ENCODE peak calls at places on chromosomes 3 and 15, in four cellular contexts. R, C, O and K are unnamed samples. For H3K27me3, the result is how much of the 10 kb centered on the place peaks cover.

GRCh38 chr3:69999191-70000027 is at the start of gene SAMMSON:
- DNase-seq in C (no peak), R (no peak), O (peak), K (no peak)

GRCh38 chr15:38263996-38264395 is 11.4 kb downstream of the SPRED1 start:
- DNase-seq in C (no peak), O (no peak), R (no peak), K (no peak)

GRCh38 chr3:173945081-173945652 is 547.6 kb downstream of the NLGN1 start:
- DNase-seq in R (no peak), O (no peak), C (no peak), K (no peak)

GRCh38 chr3:11431319-11431718 is 159.1 kb downstream of the ATG7 start:
- DNase-seq in R (no peak), C (no peak), O (no peak), K (no peak)

GRCh38 chr3:72629191-72629611 is 219.0 kb downstream of the SHQ1 start:
- DNase-seq in O (no peak), R (no peak), C (no peak), K (no peak)

GRCh38 chr15:66570842-66571241 is 5.0 kb upstream of the LCTL start:
- DNase-seq in R (no peak), O (no peak), C (no peak), K (no peak)

GRCh38 chr15:35495075-35495474 is 50.9 kb downstream of the DPH6 start:
- DNase-seq in R (no peak), O (no peak), C (no peak), K (no peak)

GRCh38 chr3:115800489-115801080 is 177.3 kb downstream of the GAP43 start:
- DNase-seq in O (no peak), C (no peak), R (no peak), K (no peak)

GRCh38 chr15:42239528-42240245 is 31.6 kb upstream of the VPS39 start:
- DNase-seq in O (no peak), C (no peak), R (no peak), K (no peak)

GRCh38 chr3:171620825-171621434 is 160.7 kb upstream of the TNIK start:
- DNase-seq in C (no peak), O (no peak), R (no peak), K (no peak)

GRCh38 chr15:88302373-88302772 is 45.8 kb upstream of the NTRK3 start:
- DNase-seq in R (no peak), C (no peak), O (no peak), K (no peak)

GRCh38 chr3:105093371-105093770 is 273.3 kb upstream of the ALCAM start:
- DNase-seq in C (no peak), O (no peak), R (no peak), K (no peak)

GRCh38 chr15:91694829-91695205 is 158.7 kb upstream of the SLCO3A1 start:
- DNase-seq in O (no peak), R (peak), C (no peak), K (no peak)

GRCh38 chr15:84033793-84034553 is 201.6 kb upstream of the GOLGA6L4 start:
- DNase-seq in C (no peak), R (no peak), O (no peak), K (no peak)

GRCh38 chr3:8575364-8576104 is 69.1 kb downstream of the SSUH2 start:
- DNase-seq in R (no peak), C (no peak), O (no peak), K (no peak)

GRCh38 chr3:99868438-99868723 is 50.7 kb downstream of the CMSS1 start:
- DNase-seq in O (no peak), C (no peak), R (no peak), K (no peak)

GRCh38 chr3:183583331-183584245 is 28.1 kb upstream of the KLHL6 start:
- DNase-seq in C (no peak), O (no peak), R (no peak), K (no peak)

GRCh38 chr3:33915796-33916589 is 117.6 kb downstream of the PDCD6IP start:
- DNase-seq in R (peak), O (no peak), C (no peak), K (no peak)

GRCh38 chr3:126516936-126517290 is 660 bp downstream of the UROC1 start:
- DNase-seq in R (no peak), O (no peak), C (no peak), K (no peak)

GRCh38 chr15:70597056-70597603 is 166.2 kb downstream of the UACA start:
- DNase-seq in C (no peak), O (peak), R (peak), K (no peak)

GRCh38 chr15:35374661-35375060 is 171.3 kb downstream of the DPH6 start:
- DNase-seq in R (no peak), C (no peak), O (no peak), K (no peak)

GRCh38 chr3:38823722-38824121 is 7.7 kb upstream of the SCN10A start:
- DNase-seq in C (no peak), O (no peak), R (no peak), K (no peak)

GRCh38 chr15:44427756-44428724 is 611 bp downstream of the CTDSPL2 start:
- DNase-seq in R (peak), O (no peak), C (no peak), K (peak)

GRCh38 chr3:36892457-36893136 is 52.3 kb downstream of the TRANK1 start:
- DNase-seq in R (no peak), C (no peak), O (peak), K (no peak)

GRCh38 chr3:168312991-168313390 is 217.3 kb upstream of the GOLIM4 start:
- DNase-seq in R (no peak), O (no peak), C (no peak), K (no peak)

GRCh38 chr15:66846811-66847210 is 144.8 kb downstream of the SMAD6 start:
- DNase-seq in C (no peak), R (no peak), O (no peak), K (no peak)

GRCh38 chr3:107525101-107525953 is 2.6 kb downstream of the BBX start:
- DNase-seq in R (no peak), O (peak), C (no peak), K (no peak)

GRCh38 chr3:107522510-107523360 is at the start of gene BBX:
- DNase-seq in O (peak), R (peak), C (peak), K (peak)

GRCh38 chr3:107524214-107525100 is 1.7 kb downstream of the BBX start:
- DNase-seq in C (no peak), O (no peak), R (peak), K (no peak)

GRCh38 chr3:107521466-107522059 is 1.2 kb upstream of the BBX start:
- DNase-seq in C (no peak), R (no peak), O (no peak), K (no peak)

GRCh38 chr3:107523361-107524213 is 825 bp downstream of the BBX start:
- DNase-seq in R (peak), C (no peak), O (peak), K (no peak)
- TF ChIP-seq SUZ12 in R (no peak), C (no peak), O (peak), K (no peak)

GRCh38 chr3:128430731-128431130 is 36.0 kb downstream of the DNAJB8 start:
- DNase-seq in O (no peak), R (no peak), C (no peak), K (no peak)

GRCh38 chr3:128429275-128429674 is 37.4 kb downstream of the DNAJB8 start:
- DNase-seq in C (no peak), R (no peak), O (no peak), K (no peak)

GRCh38 chr3:128431803-128432300 is 34.8 kb downstream of the DNAJB8 start:
- DNase-seq in R (no peak), O (peak), C (no peak), K (no peak)

GRCh38 chr3:128429751-128430150 is 36.9 kb downstream of the DNAJB8 start:
- DNase-seq in R (no peak), O (no peak), C (no peak), K (no peak)

DNA sequence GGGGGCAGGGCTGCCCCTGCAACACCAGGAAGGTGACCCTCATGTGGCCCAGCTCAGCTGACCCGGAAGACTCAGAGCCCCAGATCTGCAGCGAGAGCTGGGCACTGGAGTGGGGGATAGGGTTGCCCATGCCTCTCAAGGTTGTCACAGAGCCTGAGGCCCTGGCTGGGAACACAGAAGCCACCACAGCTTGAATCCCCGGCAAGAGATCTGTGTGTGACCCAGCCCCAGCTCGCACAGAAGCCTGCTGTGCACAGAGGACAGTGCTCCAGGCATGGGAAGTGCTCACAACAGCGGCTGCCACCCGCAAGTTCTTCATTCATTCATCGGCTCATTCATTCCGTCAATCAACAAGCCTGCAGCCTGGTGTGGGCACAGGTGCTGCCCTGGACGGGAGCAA is 36.4 kb downstream of the DNAJB8 start:
- DNase-seq in C (no peak), R (no peak), O (no peak), K (no peak)
- H3K27me3 ChIP-seq in C (under half), R (half or more), O (half or more), K (half or more)

GRCh38 chr15:99986297-99987118 is 253.3 kb upstream of the LYSMD4 start:
- DNase-seq in C (no peak), R (no peak), O (no peak), K (no peak)
- H3K9ac ChIP-seq in C (no peak), R (no peak), O (no peak), K (no peak)

GRCh38 chr3:185473290-185473815 is 25.5 kb downstream of the TMEM41A start:
- DNase-seq in R (no peak), C (no peak), O (no peak), K (no peak)
- TF ChIP-seq SUZ12 in R (no peak), C (no peak), O (no peak), K (no peak)

GRCh38 chr15:77836901-77837648 is 204.4 kb upstream of the LINGO1 start:
- DNase-seq in R (no peak), C (no peak), O (no peak), K (no peak)
- H3K27me3 ChIP-seq in R (under half), C (under half), O (under half), K (under half)

DNA sequence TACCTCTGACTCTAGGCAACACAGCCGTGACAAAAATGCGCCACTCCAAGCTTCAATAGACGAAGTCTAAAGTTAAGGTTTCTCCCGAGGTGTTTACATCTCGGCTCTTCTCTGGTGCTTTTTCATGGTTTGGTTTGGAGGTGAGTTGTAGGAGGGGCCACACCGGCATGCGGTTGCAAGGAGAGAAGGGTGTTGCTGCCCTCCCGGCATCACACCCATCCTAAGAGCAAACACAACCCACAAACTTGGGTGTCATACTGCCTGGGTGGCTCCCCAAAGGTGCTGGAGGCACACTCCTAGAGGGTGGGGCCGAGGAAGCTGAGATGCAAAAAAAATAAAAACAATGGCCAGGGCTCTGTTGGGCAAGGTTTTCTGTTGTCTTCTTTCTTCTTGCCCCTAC is 225.2 kb upstream of the ICE2 start:
- DNase-seq in O (no peak), C (no peak), R (no peak), K (no peak)
- H3K9ac ChIP-seq in O (no peak), C (no peak), R (no peak), K (no peak)

GRCh38 chr15:93067649-93068085 is 21.3 kb downstream of the RGMA start:
- DNase-seq in R (no peak), C (no peak), O (no peak), K (no peak)

GRCh38 chr15:93068581-93069199 is 20.3 kb downstream of the RGMA start:
- DNase-seq in O (no peak), R (no peak), C (no peak), K (no peak)

GRCh38 chr15:93065641-93066045 is 23.4 kb downstream of the RGMA start:
- DNase-seq in R (no peak), O (no peak), C (no peak), K (no peak)

GRCh38 chr15:93066103-93066725 is 22.8 kb downstream of the RGMA start:
- DNase-seq in R (no peak), C (no peak), O (no peak), K (no peak)

DNA sequence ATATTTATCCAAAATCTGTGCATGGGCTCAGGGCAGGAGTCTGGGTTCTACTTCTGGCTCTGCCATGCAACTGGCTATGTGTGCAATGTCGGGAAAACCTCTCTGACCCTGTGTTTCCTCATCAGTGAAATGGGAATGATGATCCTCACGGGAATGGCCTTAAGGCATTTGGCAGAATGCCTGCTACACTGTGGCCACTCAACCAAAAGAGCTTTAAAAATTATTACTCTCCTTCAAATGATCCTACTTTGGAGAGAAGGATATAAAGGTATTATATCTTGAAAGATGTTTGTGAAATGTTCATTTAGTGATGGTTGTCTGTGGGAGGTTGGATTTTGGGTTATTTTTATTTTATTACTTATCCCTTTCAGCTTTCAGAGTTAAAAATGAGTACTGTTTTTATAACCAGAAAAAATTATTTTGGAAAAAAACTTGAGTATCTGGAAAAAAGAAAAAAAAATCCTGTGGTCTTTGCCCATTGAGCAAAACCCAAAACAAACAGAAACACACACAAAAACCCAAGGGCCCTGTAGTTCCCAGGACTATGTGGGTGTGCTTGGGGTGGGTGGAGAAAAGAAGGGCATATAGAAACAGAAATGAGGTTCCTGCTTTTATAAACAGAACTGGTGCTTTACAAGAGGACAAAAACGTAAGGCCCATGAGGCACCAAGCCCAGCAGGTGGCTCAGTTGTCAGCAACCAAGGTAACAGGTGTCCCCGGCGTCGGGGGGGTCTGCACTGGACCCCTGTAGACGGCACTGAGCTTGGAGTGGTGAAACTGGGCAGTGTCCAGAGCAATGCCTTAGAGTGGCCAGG is 22.0 kb downstream of the RGMA start:
- DNase-seq in C (no peak), O (no peak), R (no peak), K (no peak)
- TF ChIP-seq SUZ12 in C (no peak), O (no peak), R (no peak), K (no peak)

DNA sequence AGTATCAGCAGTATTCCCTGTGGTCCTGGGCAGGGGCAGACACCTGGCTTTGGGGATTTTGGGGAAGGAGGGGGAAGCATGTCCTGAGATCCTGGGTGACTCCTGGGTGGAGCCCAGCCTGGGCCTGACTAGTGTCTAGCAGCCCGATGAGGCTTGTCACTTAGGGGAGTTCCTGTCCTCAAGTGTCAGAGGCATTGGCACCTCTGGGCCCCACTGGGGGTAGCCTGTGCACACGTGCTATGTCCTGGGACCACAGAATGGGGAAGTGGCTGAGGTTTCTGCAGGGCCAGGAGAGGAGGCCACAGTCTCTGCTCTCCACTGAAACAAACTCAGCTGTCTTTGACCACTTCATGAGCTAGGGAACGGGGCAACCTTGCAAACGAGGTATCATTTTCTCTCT is 31.5 kb upstream of the ADCY5 start:
- DNase-seq in O (no peak), C (peak), R (no peak), K (no peak)
- H3K27me3 ChIP-seq in O (under half), C (under half), R (under half), K (under half)

DNA sequence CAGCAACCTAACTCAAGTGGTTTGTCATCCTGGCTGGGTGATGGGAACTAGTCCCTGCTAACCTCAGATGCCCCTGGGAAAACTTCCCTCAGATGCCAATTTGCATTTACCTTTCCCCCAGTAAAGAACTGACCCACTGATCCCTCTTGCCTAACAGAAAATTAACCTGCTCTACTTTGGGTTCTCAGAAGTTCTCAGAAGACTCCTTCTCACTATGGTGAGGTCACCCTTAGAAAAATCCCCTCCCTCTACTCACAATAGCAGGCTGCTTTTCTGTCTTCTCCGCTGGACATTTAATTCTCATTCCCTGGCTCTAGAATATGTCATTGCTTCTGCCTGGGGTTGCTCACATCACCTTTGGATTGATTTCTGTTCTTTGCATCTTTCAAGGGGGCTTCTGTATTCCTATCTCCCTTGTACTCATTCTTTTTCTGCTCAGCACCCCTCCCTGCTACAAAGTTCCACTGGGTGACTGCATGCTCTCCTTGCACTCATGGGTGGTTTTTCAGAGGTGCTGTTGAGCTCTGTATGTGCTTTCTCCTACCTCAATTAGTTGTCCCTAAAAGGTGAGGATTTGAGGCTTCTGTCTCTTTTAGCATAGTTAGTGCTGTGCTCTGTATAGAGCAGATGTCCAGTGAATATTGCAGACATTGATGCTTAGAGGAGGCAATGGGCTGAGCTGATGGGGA is 869 bp downstream of the PLA1A start:
- DNase-seq in O (no peak), R (no peak), C (peak), K (no peak)
- H3K9ac ChIP-seq in O (no peak), R (no peak), C (peak), K (no peak)